ENCODE peak calls at places on chromosomes 6 and 20, in four cellular contexts. L, Q, H and F are unnamed samples.

GRCh38 chr6:324116-324728 is 31.9 kb downstream of the DUSP22 start:
- DNase-seq in H (no peak), L (no peak), Q (no peak), F (no peak)

GRCh38 chr6:113574147-113574546 is 283.0 kb upstream of the MARCKS start:
- DNase-seq in Q (no peak), H (no peak), L (no peak), F (no peak)

GRCh38 chr6:165515963-165516624 is 146.9 kb downstream of the PDE10A start:
- DNase-seq in Q (no peak), L (no peak), H (no peak), F (no peak)

GRCh38 chr6:42431356-42431755 is 20.4 kb downstream of the TRERF1 start:
- DNase-seq in L (no peak), Q (no peak), H (no peak), F (no peak)

GRCh38 chr6:34595332-34596090 is 39.4 kb upstream of the SPDEF start:
- DNase-seq in H (no peak), L (no peak), Q (no peak), F (no peak)

GRCh38 chr6:44002591-44003344 is 124.5 kb downstream of the MRPL14 start:
- DNase-seq in Q (no peak), H (no peak), L (peak), F (no peak)

GRCh38 chr20:2340136-2340535 is 40.6 kb upstream of the TGM6 start:
- DNase-seq in Q (no peak), L (no peak), H (no peak), F (no peak)

GRCh38 chr20:51450221-51450712 is 92.3 kb downstream of the NFATC2 start:
- DNase-seq in L (no peak), H (no peak), Q (no peak), F (no peak)

GRCh38 chr6:121698617-121699016 is 263.2 kb downstream of the GJA1 start:
- DNase-seq in Q (no peak), H (no peak), L (no peak), F (no peak)

GRCh38 chr20:58605292-58606065 is 45.6 kb upstream of the STX16 start:
- DNase-seq in L (no peak), Q (no peak), H (no peak), F (no peak)

GRCh38 chr20:62147125-62147524 is 3.6 kb downstream of the SS18L1 start:
- DNase-seq in H (no peak), L (no peak), Q (no peak), F (no peak)

GRCh38 chr20:62147528-62147927 is 4.0 kb downstream of the SS18L1 start:
- DNase-seq in Q (no peak), L (no peak), H (no peak), F (no peak)

GRCh38 chr20:62145688-62146018 is 2.1 kb downstream of the SS18L1 start:
- DNase-seq in H (no peak), Q (no peak), L (no peak), F (no peak)

GRCh38 chr20:62143976-62144825 is 632 bp downstream of the SS18L1 start:
- DNase-seq in Q (no peak), H (peak), L (peak), F (no peak)

GRCh38 chr20:62146019-62146755 is 2.6 kb downstream of the SS18L1 start:
- DNase-seq in H (peak), Q (no peak), L (no peak), F (no peak)
- H3K4me3 ChIP-seq in H (no peak), Q (no peak), L (no peak), F (no peak)

DNA sequence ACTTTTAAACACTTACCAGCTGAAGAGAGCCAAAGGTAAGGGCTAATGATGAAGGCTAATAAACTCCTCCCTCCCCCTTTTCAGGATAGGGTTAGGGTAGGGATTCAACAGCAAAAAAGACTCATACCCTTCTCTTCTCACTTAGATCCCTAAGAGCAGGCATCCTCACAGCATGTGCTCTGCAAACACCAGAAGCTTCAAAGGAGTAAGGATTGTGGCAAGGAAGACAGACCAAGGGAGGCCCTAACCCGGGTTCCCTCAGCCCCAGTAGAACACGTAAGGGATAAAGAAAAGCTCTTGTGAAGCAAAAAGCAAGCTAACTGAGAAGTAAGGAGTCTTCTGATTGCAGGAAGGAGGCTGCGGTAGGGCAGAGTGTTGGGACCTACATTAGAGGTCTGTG is 11.6 kb downstream of the MAP3K7 start:
- DNase-seq in Q (no peak), L (no peak), H (no peak), F (no peak)
- TF ChIP-seq REST in Q (no peak), L (no peak), H (no peak), F (no peak)

GRCh38 chr6:127026247-127026646 is 92.2 kb upstream of the RSPO3 start:
- DNase-seq in Q (no peak), L (no peak), H (no peak), F (no peak)
- TF ChIP-seq GABPA in Q (no peak), L (no peak), H (no peak), F (no peak)

GRCh38 chr6:106939208-106939607 is 35.3 kb downstream of the CD24 start:
- DNase-seq in H (no peak), L (no peak), Q (no peak), F (no peak)
- H3K4me3 ChIP-seq in H (no peak), L (no peak), Q (no peak), F (no peak)

GRCh38 chr20:63863798-63864544 is 1.1 kb upstream of the TPD52L2 start:
- DNase-seq in L (peak), H (peak), Q (peak), F (peak)
- TF ChIP-seq REST in L (no peak), H (peak), Q (no peak), F (no peak)

GRCh38 chr20:57048027-57048869 is 218.2 kb downstream of the BMP7 start:
- DNase-seq in L (peak), Q (no peak), H (peak), F (peak)
- TF ChIP-seq GABPA in L (no peak), Q (no peak), H (no peak), F (no peak)

GRCh38 chr20:845226-845868 is 11.8 kb downstream of the FAM110A start:
- DNase-seq in H (no peak), L (no peak), Q (no peak), F (no peak)
- H3K4me3 ChIP-seq in H (no peak), L (no peak), Q (peak), F (no peak)